ENCODE peak calls at places on chromosomes 3 and 15, in four cellular contexts. One of them, this sample, is unnamed.

GRCh38 chr15:89413877-89414276 is 79.3 kb upstream of the POLG start:
- DNase-seq in KBM-7: no peak
- DNase-seq in effector CD4-positive, alpha-beta T cell: no peak
- DNase-seq in CD8-positive, alpha-beta T cell: no peak
- DNase-seq in this sample: no peak

GRCh38 chr15:44033894-44034293 is 161.2 kb downstream of the FRMD5 start:
- DNase-seq in effector CD4-positive, alpha-beta T cell: no peak
- DNase-seq in KBM-7: no peak
- DNase-seq in CD8-positive, alpha-beta T cell: no peak
- DNase-seq in this sample: no peak

GRCh38 chr15:88621789-88622604 is 857 bp downstream of the AEN start:
- DNase-seq in CD8-positive, alpha-beta T cell: peak; percentile 54
- DNase-seq in effector CD4-positive, alpha-beta T cell: peak; percentile 47
- DNase-seq in KBM-7: peak; percentile 87
- DNase-seq in this sample: peak; percentile 58

GRCh38 chr3:169591983-169592644 is 71.4 kb downstream of the MECOM start:
- DNase-seq in effector CD4-positive, alpha-beta T cell: no peak
- DNase-seq in CD8-positive, alpha-beta T cell: no peak
- DNase-seq in KBM-7: no peak
- DNase-seq in this sample: no peak

GRCh38 chr3:133573054-133573628 is 345 bp upstream of the CDV3 start:
- DNase-seq in effector CD4-positive, alpha-beta T cell: peak; percentile 100
- DNase-seq in KBM-7: peak; percentile 100
- DNase-seq in CD8-positive, alpha-beta T cell: peak; percentile 100
- DNase-seq in this sample: peak; percentile 100

GRCh38 chr3:63800097-63800496 is 19.0 kb upstream of the C3orf49 start:
- DNase-seq in CD8-positive, alpha-beta T cell: no peak
- DNase-seq in effector CD4-positive, alpha-beta T cell: no peak
- DNase-seq in KBM-7: no peak
- DNase-seq in this sample: no peak

GRCh38 chr15:66097151-66098018 is 156.2 kb downstream of the MEGF11 start:
- DNase-seq in CD8-positive, alpha-beta T cell: no peak
- DNase-seq in effector CD4-positive, alpha-beta T cell: no peak
- DNase-seq in KBM-7: no peak
- DNase-seq in this sample: no peak

GRCh38 chr3:168093229-168093628 is 2.5 kb downstream of the GOLIM4 start:
- DNase-seq in CD8-positive, alpha-beta T cell: no peak
- DNase-seq in KBM-7: no peak
- DNase-seq in effector CD4-positive, alpha-beta T cell: no peak
- DNase-seq in this sample: no peak

GRCh38 chr15:88894348-88894818 is 961 bp downstream of the HAPLN3 start:
- DNase-seq in KBM-7: peak; percentile 88
- DNase-seq in CD8-positive, alpha-beta T cell: peak; percentile 91
- DNase-seq in effector CD4-positive, alpha-beta T cell: peak; percentile 85
- DNase-seq in this sample: peak; percentile 68

GRCh38 chr3:72591522-72592421 is 256.5 kb downstream of the SHQ1 start:
- DNase-seq in CD8-positive, alpha-beta T cell: no peak
- DNase-seq in effector CD4-positive, alpha-beta T cell: no peak
- DNase-seq in KBM-7: no peak
- DNase-seq in this sample: no peak

GRCh38 chr15:88982946-88983342 is 69.8 kb upstream of the MFGE8 start:
- DNase-seq in KBM-7: no peak
- DNase-seq in effector CD4-positive, alpha-beta T cell: no peak
- DNase-seq in CD8-positive, alpha-beta T cell: no peak
- DNase-seq in this sample: no peak

GRCh38 chr3:57942366-57942765 is 65.9 kb upstream of the FLNB start:
- DNase-seq in KBM-7: no peak
- DNase-seq in effector CD4-positive, alpha-beta T cell: no peak
- DNase-seq in CD8-positive, alpha-beta T cell: no peak
- DNase-seq in this sample: no peak

GRCh38 chr3:11847607-11848006 is 922 bp upstream of the TAMM41 start:
- DNase-seq in CD8-positive, alpha-beta T cell: no peak
- DNase-seq in KBM-7: no peak
- DNase-seq in effector CD4-positive, alpha-beta T cell: no peak
- DNase-seq in this sample: no peak

GRCh38 chr3:184553385-184553784 is 8.2 kb upstream of the EPHB3 start:
- DNase-seq in effector CD4-positive, alpha-beta T cell: no peak
- DNase-seq in KBM-7: no peak
- DNase-seq in CD8-positive, alpha-beta T cell: no peak
- DNase-seq in this sample: no peak

GRCh38 chr3:151225040-151225975 is 22.3 kb upstream of the GPR171 start:
- DNase-seq in KBM-7: no peak
- DNase-seq in CD8-positive, alpha-beta T cell: no peak
- DNase-seq in effector CD4-positive, alpha-beta T cell: no peak
- DNase-seq in this sample: no peak

GRCh38 chr15:77013786-77014136 is 18.8 kb downstream of the PSTPIP1 start:
- DNase-seq in effector CD4-positive, alpha-beta T cell: peak; percentile 72
- DNase-seq in CD8-positive, alpha-beta T cell: peak; percentile 90
- DNase-seq in KBM-7: peak; percentile 42
- DNase-seq in this sample: no peak

GRCh38 chr15:42157981-42158765 is 1.7 kb upstream of the PLA2G4F start:
- DNase-seq in KBM-7: no peak
- DNase-seq in effector CD4-positive, alpha-beta T cell: no peak
- DNase-seq in CD8-positive, alpha-beta T cell: no peak
- DNase-seq in this sample: peak; percentile 35

GRCh38 chr3:172536993-172537419 is 13.8 kb upstream of the TNFSF10 start:
- DNase-seq in effector CD4-positive, alpha-beta T cell: no peak
- DNase-seq in KBM-7: peak; percentile 83
- DNase-seq in CD8-positive, alpha-beta T cell: no peak
- DNase-seq in this sample: no peak

GRCh38 chr15:31261266-31262142 is 65.1 kb upstream of the KLF13 start:
- DNase-seq in CD8-positive, alpha-beta T cell: no peak
- DNase-seq in effector CD4-positive, alpha-beta T cell: no peak
- DNase-seq in KBM-7: no peak
- DNase-seq in this sample: no peak

GRCh38 chr15:64443747-64444621 is 16.4 kb upstream of the ZNF609 start:
- DNase-seq in effector CD4-positive, alpha-beta T cell: no peak
- DNase-seq in KBM-7: no peak
- DNase-seq in CD8-positive, alpha-beta T cell: no peak
- DNase-seq in this sample: no peak

GRCh38 chr3:129313415-129313982 is 34.8 kb downstream of the HMCES start:
- DNase-seq in effector CD4-positive, alpha-beta T cell: no peak
- DNase-seq in KBM-7: peak; percentile 45
- DNase-seq in CD8-positive, alpha-beta T cell: peak; percentile 27
- DNase-seq in this sample: no peak

GRCh38 chr15:64461577-64462162 is 1.3 kb downstream of the ZNF609 start:
- DNase-seq in CD8-positive, alpha-beta T cell: peak; percentile 24
- DNase-seq in KBM-7: no peak
- DNase-seq in effector CD4-positive, alpha-beta T cell: no peak
- DNase-seq in this sample: no peak

GRCh38 chr15:94177112-94177511 is 54.2 kb upstream of the MCTP2 start:
- DNase-seq in effector CD4-positive, alpha-beta T cell: no peak
- DNase-seq in KBM-7: no peak
- DNase-seq in CD8-positive, alpha-beta T cell: no peak
- DNase-seq in this sample: no peak

GRCh38 chr3:49723301-49723630 is 485 bp downstream of the GMPPB start:
- DNase-seq in CD8-positive, alpha-beta T cell: peak; percentile 59
- DNase-seq in KBM-7: peak; percentile 40
- DNase-seq in effector CD4-positive, alpha-beta T cell: peak; percentile 60
- DNase-seq in this sample: peak; percentile 74

This sample was measured in B cell.